ENCODE peak calls at places on chromosomes 11 and 22, in four cellular contexts. E is CD8-positive, alpha-beta T cell; N is heart left ventricle; F is SJSA1. I is an unnamed sample.

GRCh38 chr11:44853674-44854073 is 97.0 kb downstream of the TP53I11 start:
- DNase-seq in N (no peak), F (no peak), E (no peak), I (no peak)

GRCh38 chr11:11553595-11553994 is 68.2 kb downstream of the GALNT18 start:
- DNase-seq in E (no peak), N (peak; percentile 63), F (no peak), I (peak; percentile 33)

GRCh38 chr11:123122341-123122740 is 60.4 kb upstream of the HSPA8 start:
- DNase-seq in F (no peak), E (no peak), N (peak; percentile 35), I (no peak)

GRCh38 chr11:112498701-112499100 is 238.0 kb upstream of the PLET1 start:
- DNase-seq in F (no peak), E (no peak), N (no peak), I (no peak)

GRCh38 chr22:27399161-27399560 is 402.4 kb downstream of the MN1 start:
- DNase-seq in N (no peak), E (no peak), F (no peak), I (no peak)

GRCh38 chr22:39530692-39531331 is 1.7 kb downstream of the RPS19BP1 start:
- DNase-seq in N (no peak), E (no peak), F (no peak), I (no peak)

GRCh38 chr11:130314184-130314748 is 451 bp downstream of the ZBTB44 start:
- DNase-seq in N (peak; percentile 74), E (peak; percentile 57), F (peak; percentile 37), I (peak; percentile 83)

GRCh38 chr11:112724194-112724790 is 236.9 kb upstream of the NCAM1 start:
- DNase-seq in N (no peak), F (no peak), E (no peak), I (no peak)

GRCh38 chr11:63564056-63564784 is 1.0 kb upstream of the PLAAT2 start:
- DNase-seq in E (no peak), F (peak; percentile 40), N (no peak), I (no peak)

GRCh38 chr11:17578958-17579357 is 31.9 kb downstream of the OTOG start:
- DNase-seq in N (peak; percentile 57), E (no peak), F (peak; percentile 37), I (no peak)

GRCh38 chr11:2813141-2813908 is 72.2 kb downstream of the CDKN1C start:
- DNase-seq in N (no peak), E (no peak), F (no peak), I (peak; percentile 20)

GRCh38 chr11:117945047-117945820 is 16.0 kb upstream of the TMPRSS13 start:
- DNase-seq in E (no peak), N (no peak), F (no peak), I (no peak)
- H3K4me1 ChIP-seq in E (peaks cover 34% of the 10 kb centered on the region), N (no peaks in the 10 kb centered on the region), F (no peaks in the 10 kb centered on the region), I (no peaks in the 10 kb centered on the region)

GRCh38 chr22:23248583-23248982 is 68.3 kb downstream of the BCR start:
- DNase-seq in E (no peak), F (no peak), N (no peak), I (no peak)
- H3K4me1 ChIP-seq in E (peaks cover 70% of the 10 kb centered on the region), F (peaks cover 58% of the 10 kb centered on the region), N (no peaks in the 10 kb centered on the region), I (no peaks in the 10 kb centered on the region)

GRCh38 chr11:47502767-47503166 is 50.2 kb downstream of the CELF1 start:
- DNase-seq in E (no peak), F (no peak), N (no peak), I (no peak)
- H3K4me1 ChIP-seq in E (peaks cover 11% of the 10 kb centered on the region), F (peaks cover 3% of the 10 kb centered on the region), N (peaks cover 4% of the 10 kb centered on the region), I (peaks cover 7% of the 10 kb centered on the region)

GRCh38 chr11:35583843-35584242 is 34.4 kb upstream of the FJX1 start:
- DNase-seq in E (no peak), F (no peak), N (no peak), I (no peak)
- H3K4me1 ChIP-seq in E (no peaks in the 10 kb centered on the region), F (peaks cover 89% of the 10 kb centered on the region), N (no peaks in the 10 kb centered on the region), I (no peaks in the 10 kb centered on the region)

DNA sequence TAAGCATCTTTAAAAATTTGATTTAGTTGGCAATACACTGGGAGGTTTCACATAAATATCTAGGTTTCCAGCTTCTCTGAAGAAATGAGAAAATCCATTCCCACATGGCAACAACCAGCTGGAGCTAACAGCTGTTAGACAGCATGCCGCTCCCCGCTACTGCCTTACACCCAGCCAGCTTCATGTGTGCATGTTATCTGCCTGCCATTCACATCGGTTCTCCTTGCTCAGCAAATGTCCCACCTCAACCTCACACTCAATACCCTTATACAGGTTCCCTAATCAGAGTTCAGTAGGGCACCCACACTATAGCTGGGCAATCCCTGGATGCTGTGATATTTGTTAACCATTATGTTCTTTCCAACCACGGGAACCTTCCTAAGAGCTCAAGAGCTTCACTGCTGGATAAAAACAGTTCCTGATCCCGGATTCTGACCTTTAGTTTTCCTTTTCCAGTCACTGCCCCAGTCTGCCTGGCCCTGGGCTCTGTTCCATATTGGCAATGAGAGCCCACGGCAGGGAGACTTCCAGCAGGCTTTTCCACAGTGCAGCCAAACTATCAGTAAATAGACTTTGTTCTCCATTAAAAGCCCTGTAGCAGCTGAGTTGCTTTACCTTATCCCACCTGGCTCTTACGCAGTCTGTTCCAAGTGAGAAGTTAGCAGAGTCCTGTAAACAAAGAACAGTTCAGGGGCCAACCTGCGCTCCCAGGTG is 8.6 kb downstream of the RPUSD4 start:
- DNase-seq in N (peak; percentile 59), E (no peak), F (no peak), I (no peak)
- H3K4me1 ChIP-seq in N (no peaks in the 10 kb centered on the region), E (no peaks in the 10 kb centered on the region), F (no peaks in the 10 kb centered on the region), I (no peaks in the 10 kb centered on the region)

GRCh38 chr22:37752189-37753061 is 55.3 kb upstream of the GCAT start:
- DNase-seq in N (peak; percentile 96), E (no peak), F (peak; percentile 100), I (peak; percentile 91)
- H3K4me1 ChIP-seq in N (peaks cover 32% of the 10 kb centered on the region), E (peaks cover 7% of the 10 kb centered on the region), F (peaks cover 61% of the 10 kb centered on the region), I (peaks cover 59% of the 10 kb centered on the region)

GRCh38 chr11:67584205-67584880 is 731 bp downstream of the GSTP1 start:
- DNase-seq in N (peak; percentile 85), F (peak; percentile 81), E (no peak), I (peak; percentile 87)

GRCh38 chr11:67582026-67582425 is 1.6 kb upstream of the GSTP1 start:
- DNase-seq in F (no peak), E (no peak), N (no peak), I (no peak)

GRCh38 chr11:67584881-67585873 is 1.6 kb downstream of the GSTP1 start:
- DNase-seq in E (no peak), N (no peak), F (no peak), I (peak; percentile 58)

GRCh38 chr11:67581469-67581868 is 2.1 kb upstream of the GSTP1 start:
- DNase-seq in N (no peak), E (no peak), F (no peak), I (peak; percentile 53)

DNA sequence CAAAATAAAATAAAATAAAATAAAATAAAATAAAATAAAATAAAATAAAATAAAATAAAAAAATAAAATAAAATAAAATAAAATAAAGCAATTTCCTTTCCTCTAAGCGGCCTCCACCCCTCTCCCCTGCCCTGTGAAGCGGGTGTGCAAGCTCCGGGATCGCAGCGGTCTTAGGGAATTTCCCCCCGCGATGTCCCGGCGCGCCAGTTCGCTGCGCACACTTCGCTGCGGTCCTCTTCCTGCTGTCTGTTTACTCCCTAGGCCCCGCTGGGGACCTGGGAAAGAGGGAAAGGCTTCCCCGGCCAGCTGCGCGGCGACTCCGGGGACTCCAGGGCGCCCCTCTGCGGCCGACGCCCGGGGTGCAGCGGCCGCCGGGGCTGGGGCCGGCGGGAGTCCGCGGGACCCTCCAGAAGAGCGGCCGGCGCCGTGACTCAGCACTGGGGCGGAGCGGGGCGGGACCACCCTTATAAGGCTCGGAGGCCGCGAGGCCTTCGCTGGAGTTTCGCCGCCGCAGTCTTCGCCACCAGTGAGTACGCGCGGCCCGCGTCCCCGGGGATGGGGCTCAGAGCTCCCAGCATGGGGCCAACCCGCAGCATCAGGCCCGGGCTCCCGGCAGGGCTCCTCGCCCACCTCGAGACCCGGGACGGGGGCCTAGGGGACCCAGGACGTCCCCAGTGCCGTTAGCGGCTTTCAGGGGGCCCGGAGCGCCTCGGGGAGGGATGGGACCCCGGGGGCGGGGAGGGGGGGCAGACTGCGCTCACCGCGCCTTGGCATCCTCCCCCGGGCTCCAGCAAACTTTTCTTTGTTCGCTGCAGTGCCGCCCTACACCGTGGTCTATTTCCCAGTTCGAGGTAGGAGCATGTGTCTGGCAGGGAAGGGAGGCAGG is at the start of gene GSTP1:
- DNase-seq in F (peak; percentile 99), N (peak; percentile 96), E (peak; percentile 68), I (peak; percentile 92)
- H3K4me1 ChIP-seq in F (peaks cover 24% of the 10 kb centered on the region), N (no peaks in the 10 kb centered on the region), E (peaks cover 24% of the 10 kb centered on the region), I (peaks cover 36% of the 10 kb centered on the region)

GRCh38 chr11:64870893-64871849 is 7.2 kb downstream of the EHD1 start:
- DNase-seq in E (no peak), F (no peak), N (no peak), I (no peak)
- H3K4me1 ChIP-seq in E (peaks cover 93% of the 10 kb centered on the region), F (peaks cover 53% of the 10 kb centered on the region), N (peaks cover 32% of the 10 kb centered on the region), I (peaks cover 5% of the 10 kb centered on the region)

DNA sequence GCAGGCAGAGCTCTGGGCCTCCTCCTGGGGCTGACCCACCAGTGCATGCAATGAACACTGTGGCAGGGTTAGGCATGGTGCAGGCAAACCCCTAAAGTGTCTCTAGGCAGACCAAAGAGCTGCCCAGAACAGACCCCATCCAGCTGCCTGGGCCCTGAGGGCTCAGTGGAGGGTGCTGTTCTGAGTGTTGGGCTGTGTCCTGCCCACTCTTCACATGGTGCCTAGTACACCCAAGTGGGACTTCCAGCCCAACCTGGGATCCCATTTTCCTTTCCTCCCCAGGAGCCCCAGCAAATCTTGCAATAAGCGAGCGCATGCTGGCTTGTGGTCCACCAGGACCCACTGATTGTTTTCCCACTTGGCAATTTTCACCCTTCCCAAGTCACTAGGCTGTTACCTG is 26.4 kb downstream of the ARVCF start:
- DNase-seq in N (peak; percentile 15), E (no peak), F (no peak), I (no peak)
- H3K4me1 ChIP-seq in N (peaks cover 4% of the 10 kb centered on the region), E (peaks cover 8% of the 10 kb centered on the region), F (peaks cover 18% of the 10 kb centered on the region), I (peaks cover 5% of the 10 kb centered on the region)

DNA sequence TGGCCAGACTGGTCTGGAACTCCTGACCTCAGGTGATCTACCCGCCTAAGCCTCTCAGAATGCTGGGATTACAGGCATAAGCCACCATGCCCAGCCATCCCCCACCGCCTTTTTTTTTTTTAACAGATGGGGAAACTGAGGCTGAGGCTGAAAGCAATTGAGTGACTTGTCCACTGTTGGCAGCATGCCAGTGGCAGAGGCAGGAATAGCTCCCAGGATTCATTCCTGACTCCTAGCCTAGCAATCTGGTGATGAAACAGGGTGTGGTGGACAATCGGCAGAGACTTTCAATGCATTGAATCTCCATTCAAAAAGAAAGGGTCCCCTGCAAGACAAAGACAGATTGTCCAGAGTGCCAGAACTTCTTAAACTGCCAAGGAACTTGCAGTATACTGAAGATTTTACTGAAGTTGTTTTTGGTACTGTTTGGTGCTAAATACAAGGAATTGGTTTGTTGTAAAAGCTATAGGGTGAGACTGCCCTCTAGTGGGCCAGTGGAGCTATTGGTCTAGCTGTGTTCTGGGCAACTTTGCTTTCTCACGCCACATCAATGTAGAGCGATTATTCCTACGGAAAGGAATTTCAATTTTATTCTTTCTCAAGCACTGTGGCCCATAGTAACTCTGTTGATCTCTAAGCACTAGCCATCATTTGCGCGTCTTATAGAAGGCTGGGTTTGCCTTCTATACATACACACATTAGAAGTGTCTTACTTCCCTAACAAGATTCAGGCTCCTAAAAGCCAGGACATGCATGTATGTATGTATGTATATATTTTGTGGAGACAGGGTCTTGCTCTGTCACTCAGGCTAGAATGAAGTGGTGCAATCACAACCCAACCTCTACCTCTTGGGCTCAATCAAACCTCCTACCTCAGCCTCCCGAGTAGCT is 21.0 kb downstream of the C22orf31 start:
- DNase-seq in N (peak; percentile 48), E (peak; percentile 46), F (peak; percentile 77), I (no peak)
- H3K4me1 ChIP-seq in N (no peaks in the 10 kb centered on the region), E (no peaks in the 10 kb centered on the region), F (peaks cover 39% of the 10 kb centered on the region), I (peaks cover 16% of the 10 kb centered on the region)